ENCODE peak calls at places on chromosomes 16 and 17, in five cellular contexts. One of them, this sample, is unnamed.
A peak's percentile ranks its signal among the peaks of the same experiment; 100 is the strongest.

GRCh38 chr17:78460176-78460675 is 81.8 kb downstream of the PGS1 start:
- DNase-seq in neuronal stem cell: no peak
- DNase-seq in H1: no peak
- DNase-seq in H9: no peak
- DNase-seq in trophoblast cell: no peak
- DNase-seq in this sample: no peak

GRCh38 chr17:6611231-6611630 is 29.3 kb downstream of the KIAA0753 start:
- DNase-seq in trophoblast cell: no peak
- DNase-seq in H1: no peak
- DNase-seq in neuronal stem cell: no peak
- DNase-seq in H9: no peak
- DNase-seq in this sample: no peak

GRCh38 chr17:46167826-46168569 is 25.2 kb downstream of the KANSL1 start:
- DNase-seq in neuronal stem cell: no peak
- DNase-seq in trophoblast cell: peak; percentile 78
- DNase-seq in H1: no peak
- DNase-seq in H9: no peak
- DNase-seq in this sample: peak; percentile 87

GRCh38 chr17:49022391-49022941 is 25.3 kb downstream of the IGF2BP1 start:
- DNase-seq in H1: peak; percentile 80
- DNase-seq in trophoblast cell: no peak
- DNase-seq in H9: peak; percentile 96
- DNase-seq in neuronal stem cell: peak; percentile 83
- DNase-seq in this sample: no peak

GRCh38 chr16:3234543-3235541 is at the start of gene ZNF200:
- DNase-seq in H9: peak; percentile 96
- DNase-seq in H1: peak; percentile 95
- DNase-seq in neuronal stem cell: peak; percentile 92
- DNase-seq in trophoblast cell: peak; percentile 91
- DNase-seq in this sample: peak; percentile 97

GRCh38 chr16:35745821-35746248 is 2286.4 kb downstream of the TP53TG3F start:
- DNase-seq in trophoblast cell: no peak
- DNase-seq in H9: no peak
- DNase-seq in neuronal stem cell: no peak
- DNase-seq in H1: no peak
- DNase-seq in this sample: no peak

GRCh38 chr17:66431910-66432309 is 129.5 kb downstream of the PRKCA start:
- DNase-seq in H1: no peak
- DNase-seq in trophoblast cell: peak; percentile 63
- DNase-seq in H9: no peak
- DNase-seq in neuronal stem cell: no peak
- DNase-seq in this sample: peak; percentile 69

GRCh38 chr17:56833023-56833811 is 503 bp downstream of the C17orf67 start:
- DNase-seq in trophoblast cell: peak; percentile 77
- DNase-seq in H1: peak; percentile 75
- DNase-seq in H9: peak; percentile 71
- DNase-seq in neuronal stem cell: peak; percentile 32
- DNase-seq in this sample: peak; percentile 72

GRCh38 chr17:58046230-58047094 is 36.8 kb upstream of the DYNLL2 start:
- DNase-seq in neuronal stem cell: no peak
- DNase-seq in trophoblast cell: no peak
- DNase-seq in H1: peak; percentile 59
- DNase-seq in H9: peak; percentile 66
- DNase-seq in this sample: no peak

GRCh38 chr16:88530051-88530857 is 39.9 kb upstream of the ZC3H18 start:
- DNase-seq in neuronal stem cell: no peak
- DNase-seq in H1: no peak
- DNase-seq in H9: no peak
- DNase-seq in trophoblast cell: no peak
- DNase-seq in this sample: no peak

GRCh38 chr16:74448990-74449389 is 27.7 kb upstream of the CLEC18B start:
- DNase-seq in H9: no peak
- DNase-seq in neuronal stem cell: no peak
- DNase-seq in H1: no peak
- DNase-seq in trophoblast cell: peak; percentile 45
- DNase-seq in this sample: peak; percentile 96

GRCh38 chr16:50067290-50067853 is 1.6 kb downstream of the HEATR3 start:
- DNase-seq in trophoblast cell: peak; percentile 26
- DNase-seq in neuronal stem cell: peak; percentile 23
- DNase-seq in H9: no peak
- DNase-seq in H1: peak; percentile 46
- DNase-seq in this sample: peak; percentile 79

GRCh38 chr16:85064186-85064585 is 36.6 kb downstream of the KIAA0513 start:
- DNase-seq in H1: no peak
- DNase-seq in H9: no peak
- DNase-seq in trophoblast cell: no peak
- DNase-seq in neuronal stem cell: no peak
- DNase-seq in this sample: no peak

GRCh38 chr17:6714315-6714874 is 1.2 kb upstream of the SLC13A5 start:
- DNase-seq in trophoblast cell: no peak
- DNase-seq in H9: no peak
- DNase-seq in neuronal stem cell: no peak
- DNase-seq in H1: no peak
- DNase-seq in this sample: no peak

GRCh38 chr16:3789375-3790067 is 72.2 kb upstream of the TRAP1 start:
- DNase-seq in trophoblast cell: no peak
- DNase-seq in H1: no peak
- DNase-seq in H9: no peak
- DNase-seq in neuronal stem cell: no peak
- DNase-seq in this sample: no peak

GRCh38 chr17:76929148-76929547 is 60.9 kb downstream of the MGAT5B start:
- DNase-seq in H1: no peak
- DNase-seq in trophoblast cell: no peak
- DNase-seq in H9: no peak
- DNase-seq in neuronal stem cell: no peak
- DNase-seq in this sample: no peak
- H3K23ac ChIP-seq in H1: no peak overlapping the region
- H3K23ac ChIP-seq in trophoblast cell: no peak overlapping the region
- H3K23ac ChIP-seq in H9: no peak overlapping the region
- H3K23ac ChIP-seq in neuronal stem cell: no peak overlapping the region
- H3K23ac ChIP-seq in this sample: no peak overlapping the region

GRCh38 chr17:1767358-1767757 is 5.5 kb downstream of the SERPINF1 start:
- DNase-seq in H9: no peak
- DNase-seq in trophoblast cell: no peak
- DNase-seq in H1: no peak
- DNase-seq in neuronal stem cell: no peak
- DNase-seq in this sample: no peak
- H3K4me2 ChIP-seq in H9: no peak overlapping the region
- H3K4me2 ChIP-seq in trophoblast cell: no peak overlapping the region
- H3K4me2 ChIP-seq in H1: no peak overlapping the region
- H3K4me2 ChIP-seq in neuronal stem cell: no peak overlapping the region
- H3K4me2 ChIP-seq in this sample: no peak overlapping the region

DNA sequence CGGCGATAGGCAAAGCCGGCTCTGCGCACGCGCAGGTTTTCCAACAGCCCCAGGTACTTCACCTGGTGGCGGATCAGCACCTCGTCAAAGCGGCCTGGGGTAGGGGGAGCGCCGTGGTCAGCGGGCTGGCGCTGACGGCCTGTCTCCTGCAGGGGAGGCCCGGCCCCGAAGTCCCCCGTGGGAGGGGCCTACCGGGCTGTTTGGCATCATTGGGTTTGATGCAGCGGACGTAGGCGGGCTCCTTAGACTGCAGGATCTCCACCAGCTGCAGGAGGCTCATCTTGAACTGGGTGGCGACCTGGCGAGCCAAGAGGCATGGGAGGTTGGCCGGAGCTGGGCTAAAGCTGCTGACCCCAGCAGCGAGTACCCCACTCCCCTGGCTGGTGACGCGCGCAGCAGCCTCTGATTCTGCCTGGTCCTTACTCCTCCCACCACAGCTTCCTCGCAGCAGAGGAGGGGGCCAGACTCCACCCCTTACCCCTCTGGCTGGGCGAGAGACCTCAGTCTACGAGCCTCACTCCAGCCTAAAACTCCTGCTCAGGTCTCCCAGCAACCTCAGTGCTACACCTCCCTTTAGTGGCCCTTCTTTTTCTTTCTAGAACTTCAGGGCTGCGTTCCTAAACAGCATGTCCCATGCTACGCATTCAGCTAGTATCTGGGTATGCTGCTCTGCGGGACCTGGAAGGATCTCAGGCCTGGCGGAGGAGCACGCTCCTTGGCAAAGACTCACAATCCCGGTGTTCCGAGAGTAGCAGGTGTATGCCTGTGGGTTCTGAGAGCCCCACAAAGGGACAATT is 16.1 kb upstream of the CRK start:
- DNase-seq in trophoblast cell: no peak
- DNase-seq in H1: peak; percentile 57
- DNase-seq in H9: peak; percentile 72
- DNase-seq in neuronal stem cell: no peak
- DNase-seq in this sample: no peak
- H2BK12ac ChIP-seq in trophoblast cell: no peak overlapping the region
- H2BK12ac ChIP-seq in H1: no peak overlapping the region
- H2BK12ac ChIP-seq in H9: no peak overlapping the region
- H2BK12ac ChIP-seq in neuronal stem cell: no peak overlapping the region
- H2BK12ac ChIP-seq in this sample: no peak overlapping the region

GRCh38 chr17:61260061-61260797 is 139.4 kb upstream of the TBX2 start:
- DNase-seq in trophoblast cell: no peak
- DNase-seq in H1: no peak
- DNase-seq in neuronal stem cell: no peak
- DNase-seq in H9: no peak
- DNase-seq in this sample: peak; percentile 82
- H3K23ac ChIP-seq in trophoblast cell: no peak overlapping the region
- H3K23ac ChIP-seq in H1: no peak overlapping the region
- H3K23ac ChIP-seq in neuronal stem cell: no peak overlapping the region
- H3K23ac ChIP-seq in H9: no peak overlapping the region
- H3K23ac ChIP-seq in this sample: no peak overlapping the region

GRCh38 chr17:9105068-9105868 is 84.0 kb downstream of the NTN1 start:
- DNase-seq in H9: no peak
- DNase-seq in H1: no peak
- DNase-seq in neuronal stem cell: no peak
- DNase-seq in trophoblast cell: no peak
- DNase-seq in this sample: no peak

GRCh38 chr17:9109933-9110332 is 88.6 kb downstream of the NTN1 start:
- DNase-seq in H1: no peak
- DNase-seq in H9: no peak
- DNase-seq in neuronal stem cell: no peak
- DNase-seq in trophoblast cell: no peak
- DNase-seq in this sample: no peak

GRCh38 chr17:9107527-9107926 is 86.2 kb downstream of the NTN1 start:
- DNase-seq in H1: no peak
- DNase-seq in neuronal stem cell: no peak
- DNase-seq in trophoblast cell: no peak
- DNase-seq in H9: no peak
- DNase-seq in this sample: no peak

GRCh38 chr17:9110501-9110900 is 89.2 kb downstream of the NTN1 start:
- DNase-seq in neuronal stem cell: no peak
- DNase-seq in H9: no peak
- DNase-seq in H1: no peak
- DNase-seq in trophoblast cell: peak; percentile 90
- DNase-seq in this sample: no peak

DNA sequence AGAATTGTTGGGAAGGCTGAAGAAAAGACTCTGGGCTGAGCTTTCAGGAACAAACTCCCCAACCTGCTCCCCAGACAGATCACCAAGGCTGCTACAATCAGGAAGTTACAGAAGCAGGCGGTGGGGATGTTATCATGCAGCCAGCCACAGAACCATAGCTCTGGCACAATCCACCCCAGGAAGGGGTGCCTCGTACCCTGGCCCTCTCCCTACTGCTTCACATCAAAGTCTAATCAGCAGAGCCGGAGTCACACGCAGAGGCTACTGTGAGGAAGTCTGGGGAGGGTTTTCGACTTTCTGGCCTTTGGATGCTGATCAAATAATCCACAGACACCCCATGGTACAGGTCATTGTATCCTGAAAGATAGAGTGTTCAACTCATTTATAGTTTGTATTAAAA is 86.9 kb downstream of the NTN1 start:
- DNase-seq in H9: no peak
- DNase-seq in H1: no peak
- DNase-seq in neuronal stem cell: no peak
- DNase-seq in trophoblast cell: no peak
- DNase-seq in this sample: no peak
- H3K4me2 ChIP-seq in H9: no peak overlapping the region
- H3K4me2 ChIP-seq in H1: no peak overlapping the region
- H3K4me2 ChIP-seq in neuronal stem cell: no peak overlapping the region
- H3K4me2 ChIP-seq in trophoblast cell: no peak overlapping the region
- H3K4me2 ChIP-seq in this sample: no peak overlapping the region

DNA sequence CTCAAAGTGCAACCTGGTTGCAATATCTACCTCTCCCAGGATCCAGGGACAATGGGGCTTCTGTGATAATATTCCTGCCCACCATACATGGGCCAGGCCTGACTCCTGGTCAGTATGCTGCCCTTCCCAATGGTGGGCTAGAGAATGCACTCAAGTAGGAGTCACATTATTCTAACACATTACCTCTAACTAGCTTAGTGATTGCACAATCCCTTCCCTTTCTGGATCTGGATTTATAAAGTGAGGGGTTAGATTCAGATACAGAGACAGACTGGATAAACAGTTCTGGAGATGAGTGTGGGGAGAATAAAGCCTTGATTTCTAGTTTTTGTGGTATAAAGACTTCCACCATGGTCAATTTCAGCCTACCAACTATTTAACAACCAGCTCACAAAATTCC is 33.0 kb downstream of the LYRM1 start:
- DNase-seq in trophoblast cell: no peak
- DNase-seq in neuronal stem cell: no peak
- DNase-seq in H9: no peak
- DNase-seq in H1: no peak
- DNase-seq in this sample: no peak
- H2BK12ac ChIP-seq in trophoblast cell: no peak overlapping the region
- H2BK12ac ChIP-seq in neuronal stem cell: no peak overlapping the region
- H2BK12ac ChIP-seq in H9: no peak overlapping the region
- H2BK12ac ChIP-seq in H1: no peak overlapping the region
- H2BK12ac ChIP-seq in this sample: no peak overlapping the region

DNA sequence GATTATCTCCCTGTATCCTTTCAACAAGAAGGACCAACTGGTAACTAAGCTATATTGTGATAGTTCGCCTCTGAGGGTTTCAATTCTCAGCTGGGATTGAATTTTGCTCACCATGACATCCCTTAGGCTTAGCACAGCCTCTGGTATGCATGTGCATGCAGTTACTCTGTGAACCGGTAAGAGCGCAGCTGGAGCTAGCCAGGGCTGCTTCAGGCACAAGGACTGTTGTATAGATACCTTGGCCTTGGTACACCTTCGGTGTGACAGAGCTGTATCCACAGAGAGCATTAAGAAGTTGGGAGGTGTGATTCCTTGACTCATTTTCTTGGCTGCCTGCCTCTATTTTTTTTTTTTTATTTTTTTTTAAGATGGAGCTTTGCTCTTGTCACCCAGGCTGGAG is 2.3 kb upstream of the NUTF2 start:
- DNase-seq in neuronal stem cell: no peak
- DNase-seq in trophoblast cell: peak; percentile 28
- DNase-seq in H1: no peak
- DNase-seq in H9: no peak
- DNase-seq in this sample: peak; percentile 46
- H3K23ac ChIP-seq in neuronal stem cell: no peak overlapping the region
- H3K23ac ChIP-seq in trophoblast cell: no peak overlapping the region
- H3K23ac ChIP-seq in H1: no peak overlapping the region
- H3K23ac ChIP-seq in H9: no peak overlapping the region
- H3K23ac ChIP-seq in this sample: no peak overlapping the region

This sample was measured in mesenchymal stem cell.